ENCODE peak calls at places on chromosome 21, in nine cellular contexts. K is fibroblast of lung; T is CD4-positive, alpha-beta memory T cell; H is activated CD4-positive, alpha-beta T cell treated with anti-CD3 and anti-CD28 coated beads, Interleukin-2, amount 10 ng/mL, durations not matched to agents 7 days and 5 days; L is Jurkat, Clone E6-1; B is T-helper 2 cell; R is M059J; V is stimulated activated CD4-positive, alpha-beta T cell treated with anti-CD3 and anti-CD28 coated beads, Interleukin-4, amount 100 ng/mL, for 24 hours; C is endothelial cell. O is an unnamed sample.
A peak's percentile ranks its signal among the peaks of the same experiment; 100 is the strongest.

GRCh38 chr21:39542736-39543135 is 70.0 kb upstream of the B3GALT5 start:
- DNase-seq in K (no peak), T (no peak), H (no peak), L (no peak), B (no peak), R (no peak), V (no peak), C (no peak), O (no peak)

GRCh38 chr21:40512590-40512989 is 334.4 kb downstream of the DSCAM start:
- DNase-seq in K (no peak), T (no peak), H (no peak), L (peak; percentile 9), B (no peak), R (no peak), V (no peak), C (no peak), O (no peak)

GRCh38 chr21:29453511-29453910 is 154.8 kb downstream of the BACH1 start:
- DNase-seq in K (no peak), T (no peak), H (no peak), L (no peak), B (no peak), R (no peak), V (no peak), C (no peak), O (no peak)

GRCh38 chr21:44049182-44049581 is 37.1 kb downstream of the TRAPPC10 start:
- DNase-seq in K (no peak), T (no peak), H (no peak), L (no peak), B (no peak), R (no peak), V (no peak), C (no peak), O (no peak)

GRCh38 chr21:42515708-42516502 is 2.3 kb downstream of the SLC37A1 start:
- DNase-seq in K (no peak), T (no peak), H (no peak), L (no peak), B (no peak), R (peak; percentile 61), V (no peak), C (no peak), O (no peak)

GRCh38 chr21:38439336-38439900 is 58.9 kb downstream of the ERG start:
- DNase-seq in K (no peak), T (no peak), H (no peak), L (no peak), B (no peak), R (peak; percentile 43), V (no peak), C (no peak), O (no peak)

GRCh38 chr21:38467911-38468310 is 30.4 kb downstream of the ERG start:
- DNase-seq in K (no peak), T (no peak), H (no peak), L (no peak), B (no peak), R (no peak), V (no peak), C (no peak), O (no peak)

GRCh38 chr21:25329227-25329626 is 278.1 kb downstream of the MRPL39 start:
- DNase-seq in K (peak; percentile 78), T (no peak), H (no peak), L (no peak), B (no peak), R (peak; percentile 90), V (no peak), C (no peak), O (peak; percentile 81)

GRCh38 chr21:9767592-9768375 is 753.6 kb upstream of the TPTE start:
- DNase-seq in K (no peak), T (no peak), H (no peak), L (no peak), B (no peak), R (no peak), V (no peak), C (no peak), O (no peak)

GRCh38 chr21:31052489-31053142 is 14.3 kb upstream of the KRTAP19-8 start:
- DNase-seq in K (no peak), T (no peak), H (no peak), L (peak; percentile 22), B (peak; percentile 21), R (no peak), V (no peak), C (no peak), O (no peak)

GRCh38 chr21:26918318-26919065 is 48.4 kb downstream of the ADAMTS5 start:
- DNase-seq in K (peak; percentile 78), T (no peak), H (no peak), L (no peak), B (no peak), R (peak; percentile 77), V (no peak), C (no peak), O (peak; percentile 84)

GRCh38 chr21:40254540-40255455 is 387.6 kb downstream of the PCP4 start:
- DNase-seq in K (peak; percentile 8), T (no peak), H (no peak), L (no peak), B (no peak), R (peak; percentile 32), V (no peak), C (no peak), O (peak; percentile 1)

GRCh38 chr21:28771790-28772501 is 220.7 kb downstream of the LTN1 start:
- DNase-seq in K (peak; percentile 96), T (no peak), H (no peak), L (no peak), B (no peak), R (peak; percentile 82), V (no peak), C (no peak), O (peak; percentile 80)

GRCh38 chr21:34534522-34534921 is 22.5 kb upstream of the KCNE1 start:
- DNase-seq in K (no peak), T (no peak), H (no peak), L (no peak), B (no peak), R (peak; percentile 97), V (no peak), C (no peak), O (no peak)

GRCh38 chr21:45067462-45068285 is 6.7 kb upstream of the ADARB1 start:
- DNase-seq in K (no peak), T (no peak), H (no peak), L (no peak), B (no peak), R (no peak), V (no peak), C (no peak), O (no peak)

GRCh38 chr21:40054403-40054802 is 187.2 kb downstream of the PCP4 start:
- DNase-seq in K (no peak), T (no peak), H (no peak), L (peak; percentile 15), B (no peak), R (peak; percentile 27), V (no peak), C (no peak), O (no peak)